ENCODE peak calls at places on chromosomes 16 and 17, in four cellular contexts. B, Y, T and X are unnamed samples.

GRCh38 chr17:43952351-43952723 is 1.4 kb downstream of the PYY start:
- DNase-seq in B (no peak), Y (no peak), T (peak), X (peak)

GRCh38 chr17:81456798-81457197 is 55.8 kb downstream of the ACTG1 start:
- DNase-seq in B (no peak), Y (no peak), T (peak), X (peak)

GRCh38 chr17:27462714-27463113 is 6.5 kb downstream of the KSR1 start:
- DNase-seq in B (no peak), Y (no peak), T (no peak), X (no peak)

GRCh38 chr16:86996081-86996480 is 321.1 kb downstream of the C16orf95 start:
- DNase-seq in B (no peak), Y (no peak), T (no peak), X (no peak)

GRCh38 chr16:68005786-68006286 is 6.6 kb upstream of the DPEP2 start:
- DNase-seq in B (no peak), Y (no peak), T (peak), X (peak)

GRCh38 chr16:77190190-77190477 is 856 bp upstream of the MON1B start:
- DNase-seq in B (no peak), Y (no peak), T (no peak), X (no peak)

GRCh38 chr17:54900457-54901229 is at the start of gene TOM1L1:
- DNase-seq in B (peak), Y (peak), T (peak), X (peak)

GRCh38 chr17:28889996-28890395 is 7.5 kb downstream of the FLOT2 start:
- DNase-seq in B (no peak), Y (no peak), T (no peak), X (no peak)

GRCh38 chr16:65004570-65004969 is 117.3 kb downstream of the CDH11 start:
- DNase-seq in B (no peak), Y (no peak), T (no peak), X (no peak)

GRCh38 chr16:77169650-77170236 is 21.2 kb upstream of the MON1B start:
- DNase-seq in B (peak), Y (peak), T (peak), X (peak)

GRCh38 chr17:47705536-47706481 is 11.8 kb downstream of the TBKBP1 start:
- DNase-seq in B (no peak), Y (no peak), T (no peak), X (no peak)

GRCh38 chr16:80125677-80126076 is 415.1 kb upstream of the DYNLRB2 start:
- DNase-seq in B (no peak), Y (no peak), T (no peak), X (no peak)

GRCh38 chr16:84065536-84066132 is 23.0 kb upstream of the SLC38A8 start:
- DNase-seq in B (peak), Y (peak), T (peak), X (peak)

GRCh38 chr17:38509008-38509771 is 80.9 kb downstream of the ARHGAP23 start:
- DNase-seq in B (peak), Y (peak), T (peak), X (peak)

GRCh38 chr16:84606081-84606875 is 11.6 kb downstream of the COTL1 start:
- DNase-seq in B (no peak), Y (no peak), T (no peak), X (no peak)

GRCh38 chr17:50839591-50840310 is 4.4 kb downstream of the WFIKKN2 start:
- DNase-seq in B (no peak), Y (no peak), T (no peak), X (no peak)

GRCh38 chr17:72790194-72790593 is 302.3 kb downstream of the SLC39A11 start:
- DNase-seq in B (no peak), Y (no peak), T (no peak), X (no peak)

GRCh38 chr17:42227849-42228696 is 33.8 kb upstream of the GHDC start:
- DNase-seq in B (no peak), Y (no peak), T (no peak), X (no peak)